ENCODE peak calls at places on chromosomes 12 and 14, in eight cellular contexts. M, H, S, O, I, U, Z and L are unnamed samples.

GRCh38 chr12:106178582-106178981 is 39.8 kb upstream of the NUAK1 start:
- DNase-seq in I (no peak), O (no peak), H (no peak), S (no peak), U (peak), M (no peak), Z (no peak), L (no peak)

GRCh38 chr14:100845341-100845740 is 19.4 kb downstream of the MEG3 start:
- DNase-seq in Z (no peak), M (no peak), O (no peak), S (no peak), H (no peak), U (no peak), I (no peak), L (no peak)

GRCh38 chr14:101492716-101493115 is 68.6 kb upstream of the DIO3 start:
- DNase-seq in S (no peak), I (no peak), H (no peak), M (no peak), O (no peak), U (no peak), Z (no peak), L (no peak)

GRCh38 chr12:107025691-107026090 is 38.7 kb upstream of the MTERF2 start:
- DNase-seq in I (no peak), H (no peak), O (no peak), U (no peak), S (no peak), Z (no peak), M (no peak), L (no peak)

GRCh38 chr14:73003688-73004087 is 23.2 kb downstream of the ZFYVE1 start:
- DNase-seq in I (no peak), S (no peak), Z (no peak), O (no peak), M (no peak), U (no peak), H (no peak), L (no peak)

GRCh38 chr14:59464651-59465569 is at the start of gene GPR135:
- DNase-seq in O (peak), U (peak), M (peak), Z (peak), I (peak), H (peak), S (peak), L (peak)

GRCh38 chr14:31337331-31337730 is 83.0 kb downstream of the HEATR5A start:
- DNase-seq in M (no peak), I (no peak), O (no peak), U (no peak), Z (no peak), S (no peak), H (no peak), L (no peak)

GRCh38 chr14:103169954-103170353 is 46.7 kb downstream of the TNFAIP2 start:
- DNase-seq in H (no peak), M (no peak), Z (no peak), S (no peak), U (no peak), I (no peak), O (no peak), L (no peak)

GRCh38 chr12:79174656-79175055 is 310.1 kb downstream of the SYT1 start:
- DNase-seq in M (no peak), I (peak), H (peak), S (no peak), U (no peak), O (no peak), Z (peak), L (no peak)

GRCh38 chr14:102008891-102009290 is 44.5 kb downstream of the DYNC1H1 start:
- DNase-seq in S (no peak), I (no peak), M (no peak), H (no peak), U (no peak), O (peak), Z (no peak), L (no peak)

GRCh38 chr12:24770334-24770733 is 178.6 kb downstream of the BCAT1 start:
- DNase-seq in S (no peak), H (no peak), Z (no peak), O (no peak), I (no peak), U (no peak), M (no peak), L (no peak)

GRCh38 chr12:31257784-31258183 is 68.2 kb downstream of the SINHCAF start:
- DNase-seq in H (no peak), M (no peak), U (no peak), O (no peak), I (no peak), S (no peak), Z (no peak), L (no peak)

GRCh38 chr14:28661171-28661772 is 105.3 kb upstream of the FOXG1 start:
- DNase-seq in S (no peak), O (no peak), Z (no peak), U (peak), M (no peak), H (peak), I (peak), L (no peak)

GRCh38 chr12:51413791-51414190 is 10.8 kb upstream of the SLC4A8 start:
- DNase-seq in Z (no peak), H (no peak), I (no peak), U (no peak), O (no peak), S (no peak), M (no peak), L (no peak)

GRCh38 chr12:54331-54730 is 12.2 kb upstream of the IQSEC3 start:
- DNase-seq in Z (no peak), O (no peak), I (no peak), U (no peak), H (no peak), M (no peak), S (no peak), L (no peak)

GRCh38 chr12:11347810-11348209 is 37.6 kb upstream of the PRB4 start:
- DNase-seq in O (no peak), M (no peak), S (no peak), U (no peak), I (no peak), Z (no peak), H (no peak), L (no peak)

GRCh38 chr12:1799068-1799881 is 21.1 kb upstream of the LRTM2 start:
- DNase-seq in O (no peak), S (no peak), M (no peak), H (no peak), Z (no peak), U (no peak), I (no peak), L (no peak)

DNA sequence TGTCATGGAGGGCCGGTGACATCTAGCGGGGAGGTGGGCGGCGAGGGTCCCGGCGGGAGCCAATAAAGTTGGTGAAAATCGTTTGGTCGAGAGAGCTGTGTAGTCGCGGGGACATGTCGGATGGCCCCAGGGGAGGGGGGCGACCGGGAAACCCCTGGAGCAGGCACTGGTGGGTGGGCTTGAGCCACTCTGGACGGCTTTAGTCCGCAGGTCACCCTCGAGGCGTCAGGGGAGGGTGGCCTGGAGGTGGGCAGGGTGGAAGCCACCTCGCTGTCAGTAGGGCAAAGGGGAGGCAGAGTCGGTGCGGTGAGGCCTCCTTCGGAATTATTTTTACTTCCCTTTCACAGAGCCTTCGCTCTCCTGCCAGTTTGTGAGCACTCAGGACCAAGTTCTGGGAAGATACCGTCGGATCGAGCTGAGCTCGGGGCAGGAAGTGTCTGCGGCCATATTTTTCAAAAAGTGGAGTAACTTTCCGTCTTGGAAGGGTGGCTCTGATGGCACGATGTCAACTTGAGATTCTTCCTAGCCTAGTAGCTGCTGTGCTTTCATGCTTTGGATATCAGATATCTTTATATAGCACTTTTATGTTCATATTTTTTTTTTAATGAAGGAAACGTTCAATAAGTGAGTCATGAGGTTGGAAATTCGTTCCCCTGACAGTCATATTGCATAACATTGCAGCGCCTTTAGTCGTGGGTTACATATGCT is 28.2 kb downstream of the WBP11 start:
- DNase-seq in Z (peak), H (peak), I (peak), S (no peak), U (peak), M (peak), O (peak), L (peak)
- TF ChIP-seq CTCF in Z (no peak), H (no peak), I (no peak), S (no peak), U (no peak), M (no peak), O (no peak), L (no peak)

GRCh38 chr14:61498811-61499210 is 177.4 kb downstream of the PRKCH start:
- DNase-seq in U (no peak), S (no peak), M (no peak), I (no peak), H (no peak), O (no peak), Z (no peak), L (no peak)
- TF ChIP-seq CTCF in U (no peak), S (no peak), M (no peak), I (no peak), H (no peak), O (no peak), Z (no peak), L (no peak)

GRCh38 chr14:92515510-92516343 is 2.1 kb downstream of the RIN3 start:
- DNase-seq in M (no peak), S (no peak), U (no peak), H (no peak), Z (no peak), O (no peak), I (no peak), L (no peak)
- TF ChIP-seq CTCF in M (no peak), S (no peak), U (no peak), H (no peak), Z (no peak), O (no peak), I (no peak), L (no peak)

DNA sequence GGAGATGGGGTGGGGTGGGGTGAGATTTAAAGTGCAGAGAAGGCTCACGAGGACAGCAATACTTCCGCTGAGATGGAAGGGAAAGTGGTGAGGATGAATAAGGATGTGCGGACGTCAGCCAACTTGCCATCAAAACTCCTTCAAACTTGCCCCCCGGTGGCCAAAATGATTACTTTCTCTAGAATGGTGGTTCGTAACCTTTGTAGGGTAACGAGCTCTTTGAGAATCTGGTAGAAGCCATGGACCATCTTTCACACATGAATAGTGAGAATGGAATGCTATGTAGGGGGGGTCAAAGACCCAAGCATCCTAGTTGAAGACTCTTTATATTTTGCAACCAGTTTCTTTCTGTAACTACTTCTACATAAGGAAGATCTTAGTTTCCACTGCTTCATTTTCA is 245.9 kb upstream of the DDHD1 start:
- DNase-seq in O (no peak), U (peak), Z (no peak), S (peak), H (peak), M (no peak), I (no peak), L (peak)
- TF ChIP-seq CTCF in O (no peak), U (peak), Z (no peak), S (no peak), H (peak), M (no peak), I (no peak), L (peak)

DNA sequence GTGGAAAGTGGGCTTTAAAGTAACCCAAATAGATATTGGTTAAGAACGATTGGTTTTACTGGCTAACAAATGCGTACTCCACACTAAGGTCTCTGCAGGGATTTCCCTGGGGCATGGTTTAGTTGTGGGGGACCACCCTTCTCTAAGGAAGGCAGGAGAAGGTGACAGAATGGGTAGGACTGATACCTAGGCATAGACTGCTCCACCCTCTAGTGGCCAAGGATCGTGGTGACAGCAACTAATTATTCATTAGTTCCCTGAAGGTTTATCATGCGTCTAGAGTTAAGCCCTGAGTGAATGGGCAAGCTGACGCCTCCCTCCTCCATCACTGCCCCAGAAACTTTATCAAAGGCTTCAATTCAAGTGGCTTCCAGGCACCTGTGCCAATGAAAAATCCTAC is 9.1 kb downstream of the FAM181A start:
- DNase-seq in O (peak), H (no peak), S (peak), U (peak), M (peak), Z (peak), I (peak), L (no peak)
- TF ChIP-seq CTCF in O (peak), H (peak), S (peak), U (peak), M (peak), Z (peak), I (peak), L (peak)

DNA sequence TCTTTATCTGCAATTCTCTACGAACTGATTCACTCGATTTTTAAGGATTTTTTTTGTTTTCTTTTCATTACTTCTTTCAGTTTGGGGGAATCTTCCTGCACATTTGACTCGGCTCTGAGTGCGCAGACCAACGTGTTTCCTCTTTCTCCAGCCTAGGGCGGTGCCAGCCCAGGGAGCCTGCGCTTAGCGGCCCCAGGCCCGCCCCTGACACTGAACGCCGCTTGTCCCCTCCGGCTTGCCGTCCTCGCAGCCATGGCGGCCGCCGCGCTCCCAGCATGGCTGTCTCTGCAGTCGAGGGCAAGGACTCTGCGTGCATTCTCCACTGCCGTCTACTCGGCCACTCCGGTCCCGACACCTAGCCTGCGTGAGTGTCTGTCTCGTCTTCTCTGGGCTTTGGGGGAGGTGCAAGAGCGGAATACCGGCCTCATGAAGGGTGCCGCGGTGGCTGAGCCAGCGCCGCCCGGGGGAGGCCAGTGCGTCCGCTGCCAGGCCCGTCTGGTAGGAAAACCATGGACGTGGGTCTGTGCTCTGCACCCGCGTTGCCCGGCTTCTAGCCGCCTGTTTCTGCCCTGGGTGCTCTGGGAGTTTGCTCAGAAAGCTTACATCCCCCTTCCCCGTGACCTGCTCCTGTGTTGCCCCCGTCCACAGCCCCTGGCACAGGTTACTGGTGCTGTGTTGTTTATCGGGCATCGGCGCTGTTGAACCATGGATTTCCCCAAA is at the start of gene MRPS35:
- DNase-seq in O (peak), I (peak), S (peak), U (peak), H (peak), Z (peak), M (peak), L (peak)
- TF ChIP-seq CTCF in O (no peak), I (no peak), S (no peak), U (no peak), H (no peak), Z (peak), M (no peak), L (no peak)

DNA sequence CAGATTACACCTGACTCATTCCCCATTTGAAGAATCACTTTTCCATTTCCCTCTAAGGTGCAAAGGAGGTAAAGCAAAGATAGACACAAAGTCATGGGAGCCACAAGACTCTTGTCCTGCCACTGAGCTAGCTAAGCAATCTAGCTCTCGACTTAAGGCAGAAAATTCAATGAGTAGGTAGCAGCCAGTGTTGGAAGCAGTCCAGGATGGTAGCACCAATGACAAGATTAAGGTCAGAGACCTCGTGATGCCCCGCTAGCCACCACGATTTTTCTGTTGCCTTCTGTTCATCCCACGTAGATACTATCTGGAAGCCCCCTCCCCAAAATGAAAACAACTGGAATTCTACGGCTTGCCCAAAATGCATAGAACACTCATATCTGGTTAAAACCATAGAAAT is 1.4 kb downstream of the VAMP1 start:
- DNase-seq in I (no peak), O (no peak), S (peak), M (no peak), Z (no peak), H (no peak), U (no peak), L (no peak)
- TF ChIP-seq CTCF in I (no peak), O (no peak), S (no peak), M (no peak), Z (no peak), H (no peak), U (no peak), L (no peak)